ENCODE peak calls at places on chromosomes 5 and 9, in six cellular contexts. One of them, this sample, is unnamed.
A peak's percentile ranks its signal among the peaks of the same experiment; 100 is the strongest.

GRCh38 chr5:77356740-77357139 is 135.4 kb downstream of the WDR41 start:
- DNase-seq in activated effector memory CD4-positive, alpha-beta T cell treated with anti-CD3 and anti-CD28 coated beads, Interleukin-2, amount 50 U/mL, for 16 hours: no peak
- DNase-seq in left cardiac atrium: no peak
- DNase-seq in NCI-H526: no peak
- DNase-seq in AG10803: peak; percentile 68
- DNase-seq in mucosa of gallbladder: no peak
- DNase-seq in this sample: peak; percentile 71

GRCh38 chr9:8627944-8628679 is 828.5 kb upstream of the DMAC1 start:
- DNase-seq in activated effector memory CD4-positive, alpha-beta T cell treated with anti-CD3 and anti-CD28 coated beads, Interleukin-2, amount 50 U/mL, for 16 hours: no peak
- DNase-seq in left cardiac atrium: no peak
- DNase-seq in NCI-H526: no peak
- DNase-seq in AG10803: no peak
- DNase-seq in mucosa of gallbladder: no peak
- DNase-seq in this sample: no peak

GRCh38 chr9:92360083-92360482 is 34.3 kb downstream of the CENPP start:
- DNase-seq in activated effector memory CD4-positive, alpha-beta T cell treated with anti-CD3 and anti-CD28 coated beads, Interleukin-2, amount 50 U/mL, for 16 hours: no peak
- DNase-seq in left cardiac atrium: no peak
- DNase-seq in NCI-H526: no peak
- DNase-seq in AG10803: no peak
- DNase-seq in mucosa of gallbladder: no peak
- DNase-seq in this sample: no peak

GRCh38 chr9:37902804-37903580 is 935 bp downstream of the SLC25A51 start:
- DNase-seq in activated effector memory CD4-positive, alpha-beta T cell treated with anti-CD3 and anti-CD28 coated beads, Interleukin-2, amount 50 U/mL, for 16 hours: no peak
- DNase-seq in left cardiac atrium: no peak
- DNase-seq in NCI-H526: no peak
- DNase-seq in AG10803: peak; percentile 30
- DNase-seq in mucosa of gallbladder: no peak
- DNase-seq in this sample: peak; percentile 62

GRCh38 chr5:178453224-178453623 is 137.0 kb downstream of the COL23A1 start:
- DNase-seq in activated effector memory CD4-positive, alpha-beta T cell treated with anti-CD3 and anti-CD28 coated beads, Interleukin-2, amount 50 U/mL, for 16 hours: no peak
- DNase-seq in left cardiac atrium: no peak
- DNase-seq in NCI-H526: no peak
- DNase-seq in AG10803: peak; percentile 45
- DNase-seq in mucosa of gallbladder: no peak
- DNase-seq in this sample: no peak

GRCh38 chr9:127853312-127854168 is 918 bp downstream of the ENG start:
- DNase-seq in activated effector memory CD4-positive, alpha-beta T cell treated with anti-CD3 and anti-CD28 coated beads, Interleukin-2, amount 50 U/mL, for 16 hours: no peak
- DNase-seq in left cardiac atrium: no peak
- DNase-seq in NCI-H526: no peak
- DNase-seq in AG10803: peak; percentile 29
- DNase-seq in mucosa of gallbladder: no peak
- DNase-seq in this sample: peak; percentile 59

GRCh38 chr5:56516936-56517521 is 283.9 kb upstream of the ANKRD55 start:
- DNase-seq in activated effector memory CD4-positive, alpha-beta T cell treated with anti-CD3 and anti-CD28 coated beads, Interleukin-2, amount 50 U/mL, for 16 hours: no peak
- DNase-seq in left cardiac atrium: no peak
- DNase-seq in NCI-H526: no peak
- DNase-seq in AG10803: no peak
- DNase-seq in mucosa of gallbladder: peak; percentile 81
- DNase-seq in this sample: no peak

GRCh38 chr9:78592866-78593265 is 295.9 kb downstream of the PSAT1 start:
- DNase-seq in activated effector memory CD4-positive, alpha-beta T cell treated with anti-CD3 and anti-CD28 coated beads, Interleukin-2, amount 50 U/mL, for 16 hours: no peak
- DNase-seq in left cardiac atrium: no peak
- DNase-seq in NCI-H526: no peak
- DNase-seq in AG10803: peak; percentile 66
- DNase-seq in mucosa of gallbladder: no peak
- DNase-seq in this sample: peak; percentile 15

GRCh38 chr9:31574006-31574750 is 810.3 kb upstream of the ACO1 start:
- DNase-seq in activated effector memory CD4-positive, alpha-beta T cell treated with anti-CD3 and anti-CD28 coated beads, Interleukin-2, amount 50 U/mL, for 16 hours: no peak
- DNase-seq in left cardiac atrium: no peak
- DNase-seq in NCI-H526: no peak
- DNase-seq in AG10803: no peak
- DNase-seq in mucosa of gallbladder: no peak
- DNase-seq in this sample: no peak

GRCh38 chr5:133457956-133458355 is 154.4 kb downstream of the FSTL4 start:
- DNase-seq in activated effector memory CD4-positive, alpha-beta T cell treated with anti-CD3 and anti-CD28 coated beads, Interleukin-2, amount 50 U/mL, for 16 hours: no peak
- DNase-seq in left cardiac atrium: no peak
- DNase-seq in NCI-H526: no peak
- DNase-seq in AG10803: no peak
- DNase-seq in mucosa of gallbladder: no peak
- DNase-seq in this sample: peak; percentile 38

GRCh38 chr5:93433422-93433821 is 147.6 kb downstream of the NR2F1-AS1 start:
- DNase-seq in activated effector memory CD4-positive, alpha-beta T cell treated with anti-CD3 and anti-CD28 coated beads, Interleukin-2, amount 50 U/mL, for 16 hours: no peak
- DNase-seq in left cardiac atrium: no peak
- DNase-seq in NCI-H526: no peak
- DNase-seq in AG10803: peak; percentile 52
- DNase-seq in mucosa of gallbladder: no peak
- DNase-seq in this sample: peak; percentile 83

GRCh38 chr5:2750758-2751464 is 566 bp downstream of the IRX2 start:
- DNase-seq in activated effector memory CD4-positive, alpha-beta T cell treated with anti-CD3 and anti-CD28 coated beads, Interleukin-2, amount 50 U/mL, for 16 hours: no peak
- DNase-seq in left cardiac atrium: no peak
- DNase-seq in NCI-H526: no peak
- DNase-seq in AG10803: peak; percentile 32
- DNase-seq in mucosa of gallbladder: peak; percentile 4
- DNase-seq in this sample: no peak

GRCh38 chr9:7909537-7909936 is 110.0 kb upstream of the DMAC1 start:
- DNase-seq in activated effector memory CD4-positive, alpha-beta T cell treated with anti-CD3 and anti-CD28 coated beads, Interleukin-2, amount 50 U/mL, for 16 hours: no peak
- DNase-seq in left cardiac atrium: no peak
- DNase-seq in NCI-H526: no peak
- DNase-seq in AG10803: no peak
- DNase-seq in mucosa of gallbladder: no peak
- DNase-seq in this sample: no peak

GRCh38 chr9:5178126-5178805 is 7.2 kb downstream of the INSL6 start:
- DNase-seq in activated effector memory CD4-positive, alpha-beta T cell treated with anti-CD3 and anti-CD28 coated beads, Interleukin-2, amount 50 U/mL, for 16 hours: peak; percentile 61
- DNase-seq in left cardiac atrium: no peak
- DNase-seq in NCI-H526: no peak
- DNase-seq in AG10803: no peak
- DNase-seq in mucosa of gallbladder: no peak
- DNase-seq in this sample: no peak

GRCh38 chr5:61322738-61323429 is 9.2 kb upstream of the ZSWIM6 start:
- DNase-seq in activated effector memory CD4-positive, alpha-beta T cell treated with anti-CD3 and anti-CD28 coated beads, Interleukin-2, amount 50 U/mL, for 16 hours: no peak
- DNase-seq in left cardiac atrium: no peak
- DNase-seq in NCI-H526: no peak
- DNase-seq in AG10803: peak; percentile 33
- DNase-seq in mucosa of gallbladder: no peak
- DNase-seq in this sample: peak; percentile 51

GRCh38 chr5:57032151-57032551 is 80.2 kb upstream of the MIER3 start:
- DNase-seq in activated effector memory CD4-positive, alpha-beta T cell treated with anti-CD3 and anti-CD28 coated beads, Interleukin-2, amount 50 U/mL, for 16 hours: no peak
- DNase-seq in left cardiac atrium: no peak
- DNase-seq in NCI-H526: no peak
- DNase-seq in AG10803: no peak
- DNase-seq in mucosa of gallbladder: peak; percentile 44
- DNase-seq in this sample: no peak

This sample was measured in fibroblast of villous mesenchyme.